ENCODE peak calls at places on chromosomes 4 and X, in eight cellular contexts. C, S, X, P, A, H, Z and L are unnamed samples.

GRCh38 chr4:151034829-151035228 is 19.7 kb upstream of the LRBA start:
- DNase-seq in Z (no peak), X (no peak), H (no peak), S (no peak), A (no peak), P (no peak), C (no peak), L (no peak)

GRCh38 chrX:41667631-41668030 is 21.1 kb upstream of the GPR34 start:
- DNase-seq in P (no peak), A (no peak), C (no peak), Z (no peak), S (peak), H (no peak), X (no peak), L (no peak)

GRCh38 chr4:650951-651883 is 22.9 kb downstream of the ATP5ME start:
- DNase-seq in Z (no peak), P (no peak), H (peak), X (no peak), C (no peak), A (no peak), S (no peak), L (no peak)

GRCh38 chr4:150280081-150280950 is 202.1 kb downstream of the DCLK2 start:
- DNase-seq in X (peak), C (no peak), H (no peak), A (no peak), Z (no peak), P (no peak), S (peak), L (peak)

GRCh38 chr4:72451349-72451748 is 117.7 kb downstream of the ADAMTS3 start:
- DNase-seq in C (no peak), A (no peak), S (no peak), Z (no peak), P (no peak), H (no peak), X (no peak), L (no peak)

GRCh38 chr4:26830016-26830415 is 30.6 kb upstream of the STIM2 start:
- DNase-seq in C (no peak), Z (no peak), S (no peak), X (no peak), A (no peak), H (no peak), P (no peak), L (no peak)

GRCh38 chr4:108156391-108156790 is 12.3 kb downstream of the LEF1 start:
- DNase-seq in P (no peak), X (no peak), H (no peak), C (no peak), Z (no peak), A (no peak), S (no peak), L (no peak)

GRCh38 chr4:8849266-8850073 is 22.2 kb downstream of the HMX1 start:
- DNase-seq in X (no peak), Z (no peak), A (no peak), H (peak), P (no peak), S (no peak), C (no peak), L (no peak)

GRCh38 chrX:41722816-41723215 is 1.2 kb upstream of the GPR82 start:
- DNase-seq in P (no peak), A (no peak), C (no peak), X (no peak), Z (no peak), H (no peak), S (peak), L (peak)

GRCh38 chrX:81377329-81377728 is 175.4 kb downstream of the SH3BGRL start:
- DNase-seq in H (no peak), C (no peak), S (peak), X (peak), A (peak), P (no peak), Z (no peak), L (peak)

GRCh38 chr4:79852305-79852730 is 220.7 kb downstream of the ANTXR2 start:
- DNase-seq in C (peak), P (no peak), S (peak), A (no peak), Z (no peak), X (peak), H (peak), L (no peak)

GRCh38 chrX:153926863-153927685 is 1.0 kb upstream of the ARHGAP4 start:
- DNase-seq in X (no peak), A (peak), P (no peak), H (peak), C (peak), Z (peak), S (peak), L (no peak)

GRCh38 chrX:73581002-73581628 is 18.1 kb downstream of the CHIC1 start:
- DNase-seq in X (no peak), Z (no peak), C (no peak), P (no peak), H (no peak), S (no peak), A (no peak), L (no peak)

GRCh38 chr4:150962245-150962644 is 52.8 kb downstream of the LRBA start:
- DNase-seq in C (no peak), X (no peak), A (peak), S (no peak), H (no peak), Z (no peak), P (no peak), L (peak)

GRCh38 chrX:152905081-152905420 is 7.2 kb downstream of the ZNF185 start:
- DNase-seq in A (no peak), C (no peak), H (no peak), Z (no peak), X (no peak), S (no peak), P (no peak), L (no peak)

GRCh38 chr4:168811793-168812651 is 198.0 kb downstream of the CBR4 start:
- DNase-seq in C (no peak), A (no peak), S (peak), X (no peak), P (no peak), Z (no peak), H (no peak), L (peak)

GRCh38 chrX:78619829-78620228 is 39.3 kb downstream of the RTL3 start:
- DNase-seq in C (no peak), P (no peak), X (no peak), Z (no peak), A (no peak), H (no peak), S (peak), L (peak)

GRCh38 chr4:126223784-126224407 is 909.1 kb downstream of the FAT4 start:
- DNase-seq in C (no peak), Z (no peak), H (no peak), S (peak), A (peak), X (no peak), P (no peak), L (peak)
- TF ChIP-seq CTCF in C (peak), Z (no peak), H (peak), S (peak), A (peak), X (peak), P (no peak), L (peak)

GRCh38 chr4:154579927-154580326 is 10.6 kb downstream of the FGA start:
- DNase-seq in X (no peak), P (no peak), H (no peak), C (no peak), A (no peak), Z (no peak), S (no peak), L (no peak)
- H3K4me3 ChIP-seq in X (no peak), P (no peak), H (no peak), C (no peak), A (no peak), Z (no peak), S (no peak), L (no peak)

DNA sequence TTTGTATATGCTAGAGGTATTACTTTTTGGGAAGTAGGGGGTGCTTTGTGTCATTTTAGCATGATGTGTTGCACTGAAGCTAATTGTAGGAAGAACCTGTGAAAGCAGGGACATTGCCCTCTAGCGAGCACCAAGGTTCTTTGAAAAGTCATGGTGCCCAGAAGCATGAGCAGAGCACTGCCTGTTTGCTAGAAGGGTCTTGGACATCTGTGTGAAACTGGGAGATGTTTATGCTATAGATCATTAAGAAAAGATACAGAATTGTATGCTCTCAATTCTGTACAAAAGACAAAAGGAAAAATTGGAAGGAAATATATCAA is 14.7 kb downstream of the GRPR start:
- DNase-seq in A (peak), Z (no peak), X (no peak), C (no peak), H (no peak), S (no peak), P (no peak), L (no peak)
- TF ChIP-seq CTCF in A (peak), Z (no peak), X (peak), C (no peak), H (no peak), S (no peak), P (no peak), L (no peak)

GRCh38 chr4:173538148-173538902 is 8.3 kb upstream of the HAND2 start:
- DNase-seq in C (peak), P (no peak), X (no peak), Z (no peak), S (no peak), H (no peak), A (no peak), L (no peak)

GRCh38 chr4:173536808-173537429 is 6.9 kb upstream of the HAND2 start:
- DNase-seq in P (no peak), A (no peak), X (no peak), H (no peak), Z (no peak), S (no peak), C (no peak), L (no peak)

GRCh38 chr4:173538903-173539445 is 8.9 kb upstream of the HAND2 start:
- DNase-seq in S (no peak), Z (no peak), A (no peak), H (no peak), X (no peak), P (no peak), C (no peak), L (no peak)

GRCh38 chr4:173535932-173536331 is 5.9 kb upstream of the HAND2 start:
- DNase-seq in X (no peak), H (no peak), C (no peak), A (no peak), P (no peak), Z (no peak), S (no peak), L (no peak)

DNA sequence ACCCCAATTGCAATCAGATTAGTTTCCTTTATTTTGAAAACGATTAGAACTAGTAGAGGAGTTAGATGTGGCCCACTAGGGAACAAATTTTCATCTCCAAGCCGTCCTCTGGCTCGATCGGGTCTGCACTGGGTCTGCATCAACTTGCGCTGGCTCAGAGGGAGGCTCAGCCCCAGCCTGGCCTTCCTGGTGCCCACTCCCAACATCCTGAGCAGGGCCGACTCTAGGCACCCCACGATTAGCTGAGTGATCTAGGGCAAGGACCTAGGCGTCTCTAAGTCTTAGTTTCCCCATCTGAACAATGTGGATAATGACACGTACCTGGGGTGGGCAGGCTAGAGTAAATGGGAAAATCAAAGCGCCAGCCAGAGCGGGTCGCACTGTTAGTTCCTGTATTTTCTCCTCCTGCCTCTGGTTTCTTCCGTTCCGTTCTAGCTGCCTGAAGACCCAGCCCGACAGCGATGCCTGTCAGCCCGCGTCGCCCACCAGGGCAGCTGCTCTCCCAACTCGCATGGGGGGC is 7.7 kb upstream of the HAND2 start:
- DNase-seq in Z (no peak), C (no peak), A (no peak), X (no peak), H (no peak), P (no peak), S (no peak), L (no peak)
- H3K4me3 ChIP-seq in Z (peak), C (peak), A (no peak), X (no peak), H (peak), P (peak), S (no peak), L (no peak)

GRCh38 chr4:81421346-81422218 is 50.1 kb downstream of the RASGEF1B start:
- DNase-seq in H (no peak), P (peak), A (peak), S (peak), C (no peak), Z (no peak), X (no peak), L (peak)

GRCh38 chr4:81412941-81413488 is 58.7 kb downstream of the RASGEF1B start:
- DNase-seq in S (no peak), Z (no peak), H (no peak), P (no peak), A (no peak), X (no peak), C (no peak), L (no peak)

GRCh38 chr4:81424336-81424735 is 47.4 kb downstream of the RASGEF1B start:
- DNase-seq in S (no peak), A (no peak), C (no peak), P (no peak), X (no peak), Z (no peak), H (no peak), L (peak)

GRCh38 chr4:81422591-81422990 is 49.1 kb downstream of the RASGEF1B start:
- DNase-seq in S (no peak), Z (no peak), X (no peak), P (no peak), C (no peak), A (peak), H (no peak), L (no peak)

GRCh38 chr4:81418572-81418971 is 53.1 kb downstream of the RASGEF1B start:
- DNase-seq in X (no peak), H (no peak), C (no peak), A (no peak), Z (no peak), S (no peak), P (no peak), L (no peak)
- TF ChIP-seq CTCF in X (no peak), H (no peak), C (no peak), A (no peak), Z (no peak), S (no peak), P (no peak), L (no peak)

DNA sequence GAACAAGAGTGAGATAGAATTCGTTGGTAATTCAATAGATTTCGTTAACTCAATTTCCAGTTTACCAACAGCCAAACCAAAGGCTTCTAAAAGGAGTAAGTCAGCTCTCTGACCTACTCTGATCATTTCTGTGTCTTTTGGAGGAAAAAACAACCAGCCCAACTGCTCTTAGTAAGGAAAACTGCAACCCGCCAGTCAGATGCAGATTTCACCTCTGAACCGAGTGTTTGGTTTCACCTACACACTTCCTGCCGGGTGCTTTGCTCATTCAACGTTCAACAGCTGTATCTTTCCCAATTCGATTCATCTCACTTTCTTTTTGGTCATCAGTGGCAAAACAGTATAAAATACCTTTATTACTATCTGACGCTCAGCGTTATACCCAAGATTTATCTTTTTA is 24.5 kb downstream of the TMSB4X start:
- DNase-seq in S (no peak), C (no peak), A (peak), P (no peak), Z (peak), X (no peak), H (no peak), L (no peak)
- H3K4me3 ChIP-seq in S (no peak), C (no peak), A (peak), P (no peak), Z (peak), X (no peak), H (no peak), L (no peak)

GRCh38 chr4:13947921-13948320 is 320.4 kb upstream of the BOD1L1 start:
- DNase-seq in A (no peak), H (no peak), Z (no peak), C (no peak), X (no peak), S (no peak), P (no peak), L (no peak)

GRCh38 chr4:13950491-13950890 is 323.0 kb upstream of the BOD1L1 start:
- DNase-seq in H (no peak), X (no peak), Z (no peak), C (no peak), S (no peak), A (no peak), P (no peak), L (no peak)

GRCh38 chr4:13955551-13955950 is 328.0 kb upstream of the BOD1L1 start:
- DNase-seq in H (no peak), Z (no peak), S (no peak), X (no peak), A (no peak), P (no peak), C (no peak), L (no peak)

GRCh38 chr4:13956947-13957346 is 329.4 kb upstream of the BOD1L1 start:
- DNase-seq in H (no peak), C (no peak), A (no peak), Z (no peak), P (no peak), S (no peak), X (no peak), L (no peak)

GRCh38 chr4:13953083-13953482 is 325.6 kb upstream of the BOD1L1 start:
- DNase-seq in Z (no peak), C (no peak), X (no peak), P (no peak), H (no peak), S (no peak), A (no peak), L (no peak)
- TF ChIP-seq CTCF in Z (no peak), C (no peak), X (no peak), P (no peak), H (no peak), S (no peak), A (no peak), L (no peak)

GRCh38 chr4:173367946-173368345 is 2.8 kb upstream of the SAP30 start:
- DNase-seq in P (no peak), X (no peak), H (no peak), Z (no peak), C (no peak), S (peak), A (no peak), L (peak)
- H3K4me3 ChIP-seq in P (no peak), X (no peak), H (no peak), Z (no peak), C (no peak), S (no peak), A (peak), L (no peak)

DNA sequence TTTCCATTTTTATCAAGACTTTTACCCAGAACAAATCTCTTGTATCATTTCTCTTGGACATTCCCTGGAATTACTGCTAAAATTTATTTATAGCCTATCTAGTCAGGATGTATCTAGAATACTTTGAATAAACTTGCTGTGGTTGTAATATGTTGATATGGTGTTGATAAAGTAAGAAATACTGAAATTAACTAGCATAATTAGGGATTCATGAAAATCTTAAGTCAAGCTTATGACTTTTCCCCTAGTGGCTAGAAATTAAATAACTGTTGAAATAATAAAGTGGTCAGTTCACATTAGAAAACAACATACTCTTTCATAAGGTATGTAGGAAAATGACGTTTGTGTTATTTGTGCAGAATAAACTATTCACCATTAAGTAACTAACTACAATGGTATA is 73.1 kb upstream of the ANKRD50 start:
- DNase-seq in P (no peak), H (no peak), S (no peak), A (no peak), X (no peak), C (no peak), Z (no peak), L (no peak)
- TF ChIP-seq CTCF in P (no peak), H (no peak), S (no peak), A (no peak), X (no peak), C (peak), Z (no peak), L (no peak)